ENCODE peak calls at places on chromosomes 3 and 15, in eight cellular contexts. X, T, S, G, Y, D, W and I are unnamed samples.
A peak's percentile ranks its signal among the peaks of the same experiment; 100 is the strongest.

GRCh38 chr3:186361612-186362408 is at the start of gene DGKG:
- DNase-seq in S (peak; percentile 63), D (no peak), W (peak; percentile 70), Y (peak; percentile 57), X (peak; percentile 68), G (no peak), T (no peak), I (peak; percentile 22)

GRCh38 chr15:74438696-74439316 is 5.0 kb upstream of the SEMA7A start:
- DNase-seq in S (peak; percentile 72), G (peak; percentile 83), T (peak; percentile 55), X (peak; percentile 62), D (peak; percentile 71), Y (peak; percentile 86), W (peak; percentile 74), I (peak; percentile 81)

GRCh38 chr3:169813757-169814517 is 1.2 kb upstream of the LRRC34 start:
- DNase-seq in W (no peak), T (peak; percentile 70), Y (no peak), X (no peak), D (no peak), S (no peak), G (peak; percentile 10), I (peak; percentile 53)

GRCh38 chr3:149234671-149235245 is 13.1 kb upstream of the CP start:
- DNase-seq in G (no peak), T (no peak), S (no peak), X (no peak), W (no peak), Y (peak; percentile 12), D (no peak), I (no peak)

GRCh38 chr15:58425834-58426233 is 6.0 kb upstream of the LIPC start:
- DNase-seq in W (no peak), T (no peak), X (no peak), D (no peak), Y (no peak), S (no peak), G (no peak), I (no peak)

GRCh38 chr3:4218426-4219226 is 84.5 kb upstream of the SETMAR start:
- DNase-seq in D (no peak), X (no peak), W (no peak), T (no peak), G (no peak), Y (no peak), S (no peak), I (no peak)

GRCh38 chr3:55013145-55013544 is 85.3 kb upstream of the LRTM1 start:
- DNase-seq in D (no peak), Y (peak; percentile 42), G (peak; percentile 49), S (no peak), W (no peak), T (no peak), X (no peak), I (no peak)

GRCh38 chr15:40146037-40146436 is 14.8 kb upstream of the BUB1B start:
- DNase-seq in Y (peak; percentile 38), S (peak; percentile 39), W (no peak), T (no peak), G (peak; percentile 23), X (no peak), D (no peak), I (no peak)

GRCh38 chr15:34850121-34850520 is 54.8 kb upstream of the ACTC1 start:
- DNase-seq in G (no peak), S (no peak), W (no peak), D (peak; percentile 18), T (no peak), X (peak; percentile 9), Y (no peak), I (no peak)

GRCh38 chr3:130968231-130968630 is 58.4 kb downstream of the ASTE1 start:
- DNase-seq in Y (no peak), G (peak; percentile 80), W (no peak), T (no peak), S (no peak), D (no peak), X (no peak), I (no peak)

GRCh38 chr15:27492021-27492621 is 521.1 kb downstream of the GABRG3 start:
- DNase-seq in D (no peak), X (no peak), G (no peak), T (no peak), Y (peak; percentile 20), W (no peak), S (no peak), I (no peak)